ENCODE peak calls at places on chromosomes 11 and 22, in six cellular contexts. One of them, this sample, is unnamed.
A peak's percentile ranks its signal among the peaks of the same experiment; 100 is the strongest.

GRCh38 chr11:57568330-57568766 is 876 bp upstream of the UBE2L6 start:
- DNase-seq in neural progenitor cell: no peak
- DNase-seq in neuronal stem cell: peak; percentile 86
- DNase-seq in mesenchymal stem cell: peak; percentile 85
- DNase-seq in OCI-LY7: no peak
- DNase-seq in MM.1S: peak; percentile 85
- DNase-seq in this sample: peak; percentile 90

GRCh38 chr22:38345782-38346181 is 28.5 kb upstream of the CSNK1E start:
- DNase-seq in neural progenitor cell: no peak
- DNase-seq in neuronal stem cell: no peak
- DNase-seq in mesenchymal stem cell: no peak
- DNase-seq in OCI-LY7: no peak
- DNase-seq in MM.1S: no peak
- DNase-seq in this sample: no peak

GRCh38 chr11:77065878-77066228 is 918 bp upstream of the CAPN5 start:
- DNase-seq in neural progenitor cell: peak; percentile 48
- DNase-seq in neuronal stem cell: peak; percentile 17
- DNase-seq in mesenchymal stem cell: peak; percentile 80
- DNase-seq in OCI-LY7: no peak
- DNase-seq in MM.1S: no peak
- DNase-seq in this sample: no peak

GRCh38 chr11:92227954-92228935 is 3.6 kb downstream of the FAT3 start:
- DNase-seq in neural progenitor cell: peak; percentile 13
- DNase-seq in neuronal stem cell: no peak
- DNase-seq in mesenchymal stem cell: no peak
- DNase-seq in OCI-LY7: no peak
- DNase-seq in MM.1S: no peak
- DNase-seq in this sample: no peak

GRCh38 chr22:46129390-46130041 is 20.8 kb upstream of the PPARA start:
- DNase-seq in neural progenitor cell: no peak
- DNase-seq in neuronal stem cell: no peak
- DNase-seq in mesenchymal stem cell: no peak
- DNase-seq in OCI-LY7: peak; percentile 70
- DNase-seq in MM.1S: no peak
- DNase-seq in this sample: no peak

GRCh38 chr22:43526951-43527350 is 115.1 kb downstream of the MPPED1 start:
- DNase-seq in neural progenitor cell: no peak
- DNase-seq in neuronal stem cell: no peak
- DNase-seq in mesenchymal stem cell: no peak
- DNase-seq in OCI-LY7: no peak
- DNase-seq in MM.1S: no peak
- DNase-seq in this sample: no peak

GRCh38 chr11:93700830-93701229 is 39.3 kb downstream of the CEP295 start:
- DNase-seq in neural progenitor cell: no peak
- DNase-seq in neuronal stem cell: no peak
- DNase-seq in mesenchymal stem cell: no peak
- DNase-seq in OCI-LY7: no peak
- DNase-seq in MM.1S: no peak
- DNase-seq in this sample: no peak

GRCh38 chr11:69044111-69045013 is 4.4 kb upstream of the TPCN2 start:
- DNase-seq in neural progenitor cell: peak; percentile 82
- DNase-seq in neuronal stem cell: peak; percentile 43
- DNase-seq in mesenchymal stem cell: peak; percentile 84
- DNase-seq in OCI-LY7: peak; percentile 58
- DNase-seq in MM.1S: peak; percentile 51
- DNase-seq in this sample: peak; percentile 22

GRCh38 chr22:33467718-33468117 is 409.5 kb upstream of the SYN3 start:
- DNase-seq in neural progenitor cell: no peak
- DNase-seq in neuronal stem cell: no peak
- DNase-seq in mesenchymal stem cell: no peak
- DNase-seq in OCI-LY7: no peak
- DNase-seq in MM.1S: no peak
- DNase-seq in this sample: no peak

GRCh38 chr11:75191330-75191717 is 40.4 kb downstream of the SLCO2B1 start:
- DNase-seq in neural progenitor cell: peak; percentile 51
- DNase-seq in neuronal stem cell: peak; percentile 42
- DNase-seq in mesenchymal stem cell: peak; percentile 49
- DNase-seq in OCI-LY7: no peak
- DNase-seq in MM.1S: no peak
- DNase-seq in this sample: no peak

GRCh38 chr22:39994566-39995345 is at the start of gene FAM83F:
- DNase-seq in neural progenitor cell: peak; percentile 78
- DNase-seq in neuronal stem cell: no peak
- DNase-seq in mesenchymal stem cell: peak; percentile 8
- DNase-seq in OCI-LY7: no peak
- DNase-seq in MM.1S: no peak
- DNase-seq in this sample: no peak

GRCh38 chr11:114779189-114779588 is 100.9 kb downstream of the NXPE2 start:
- DNase-seq in neural progenitor cell: no peak
- DNase-seq in neuronal stem cell: no peak
- DNase-seq in mesenchymal stem cell: no peak
- DNase-seq in OCI-LY7: no peak
- DNase-seq in MM.1S: no peak
- DNase-seq in this sample: no peak

GRCh38 chr11:12535321-12535720 is 138.9 kb upstream of the TEAD1 start:
- DNase-seq in neural progenitor cell: no peak
- DNase-seq in neuronal stem cell: no peak
- DNase-seq in mesenchymal stem cell: no peak
- DNase-seq in OCI-LY7: no peak
- DNase-seq in MM.1S: no peak
- DNase-seq in this sample: no peak

GRCh38 chr22:32957093-32957835 is 100.9 kb downstream of the SYN3 start:
- DNase-seq in neural progenitor cell: no peak
- DNase-seq in neuronal stem cell: no peak
- DNase-seq in mesenchymal stem cell: no peak
- DNase-seq in OCI-LY7: no peak
- DNase-seq in MM.1S: no peak
- DNase-seq in this sample: no peak

GRCh38 chr22:24289138-24289537 is 18.5 kb downstream of the SPECC1L start:
- DNase-seq in neural progenitor cell: no peak
- DNase-seq in neuronal stem cell: no peak
- DNase-seq in mesenchymal stem cell: peak; percentile 89
- DNase-seq in OCI-LY7: no peak
- DNase-seq in MM.1S: no peak
- DNase-seq in this sample: no peak

GRCh38 chr22:29769723-29770321 is 2.7 kb downstream of the UQCR10 start:
- DNase-seq in neural progenitor cell: no peak
- DNase-seq in neuronal stem cell: no peak
- DNase-seq in mesenchymal stem cell: no peak
- DNase-seq in OCI-LY7: no peak
- DNase-seq in MM.1S: no peak
- DNase-seq in this sample: no peak

GRCh38 chr11:118151421-118151820 is 1.2 kb downstream of the SCN4B start:
- DNase-seq in neural progenitor cell: no peak
- DNase-seq in neuronal stem cell: no peak
- DNase-seq in mesenchymal stem cell: no peak
- DNase-seq in OCI-LY7: no peak
- DNase-seq in MM.1S: no peak
- DNase-seq in this sample: no peak

GRCh38 chr22:47192651-47193437 is 430.4 kb downstream of the TBC1D22A start:
- DNase-seq in neural progenitor cell: no peak
- DNase-seq in neuronal stem cell: no peak
- DNase-seq in mesenchymal stem cell: no peak
- DNase-seq in OCI-LY7: peak; percentile 55
- DNase-seq in MM.1S: no peak
- DNase-seq in this sample: peak; percentile 16

GRCh38 chr11:100338144-100338840 is 348.8 kb upstream of the ARHGAP42 start:
- DNase-seq in neural progenitor cell: no peak
- DNase-seq in neuronal stem cell: no peak
- DNase-seq in mesenchymal stem cell: no peak
- DNase-seq in OCI-LY7: no peak
- DNase-seq in MM.1S: no peak
- DNase-seq in this sample: no peak

GRCh38 chr11:1398506-1399235 is 8.9 kb downstream of the BRSK2 start:
- DNase-seq in neural progenitor cell: no peak
- DNase-seq in neuronal stem cell: no peak
- DNase-seq in mesenchymal stem cell: no peak
- DNase-seq in OCI-LY7: no peak
- DNase-seq in MM.1S: no peak
- DNase-seq in this sample: no peak

GRCh38 chr11:1399386-1400167 is 9.8 kb downstream of the BRSK2 start:
- DNase-seq in neural progenitor cell: no peak
- DNase-seq in neuronal stem cell: no peak
- DNase-seq in mesenchymal stem cell: no peak
- DNase-seq in OCI-LY7: no peak
- DNase-seq in MM.1S: no peak
- DNase-seq in this sample: no peak

GRCh38 chr11:1401656-1402221 is 12.0 kb downstream of the BRSK2 start:
- DNase-seq in neural progenitor cell: peak; percentile 93
- DNase-seq in neuronal stem cell: peak; percentile 76
- DNase-seq in mesenchymal stem cell: peak; percentile 45
- DNase-seq in OCI-LY7: peak; percentile 6
- DNase-seq in MM.1S: peak; percentile 51
- DNase-seq in this sample: peak; percentile 77

GRCh38 chr11:1401001-1401445 is 11.3 kb downstream of the BRSK2 start:
- DNase-seq in neural progenitor cell: no peak
- DNase-seq in neuronal stem cell: no peak
- DNase-seq in mesenchymal stem cell: no peak
- DNase-seq in OCI-LY7: no peak
- DNase-seq in MM.1S: no peak
- DNase-seq in this sample: no peak

GRCh38 chr11:1400168-1401000 is 10.7 kb downstream of the BRSK2 start:
- DNase-seq in neural progenitor cell: no peak
- DNase-seq in neuronal stem cell: no peak
- DNase-seq in mesenchymal stem cell: no peak
- DNase-seq in OCI-LY7: no peak
- DNase-seq in MM.1S: no peak
- DNase-seq in this sample: no peak
- H2AFZ ChIP-seq in neural progenitor cell: no peak overlapping the region
- H2AFZ ChIP-seq in neuronal stem cell: no peak overlapping the region
- H2AFZ ChIP-seq in mesenchymal stem cell: no peak overlapping the region
- H2AFZ ChIP-seq in OCI-LY7: no peak overlapping the region
- H2AFZ ChIP-seq in MM.1S: no peak overlapping the region
- H2AFZ ChIP-seq in this sample: no peak overlapping the region

DNA sequence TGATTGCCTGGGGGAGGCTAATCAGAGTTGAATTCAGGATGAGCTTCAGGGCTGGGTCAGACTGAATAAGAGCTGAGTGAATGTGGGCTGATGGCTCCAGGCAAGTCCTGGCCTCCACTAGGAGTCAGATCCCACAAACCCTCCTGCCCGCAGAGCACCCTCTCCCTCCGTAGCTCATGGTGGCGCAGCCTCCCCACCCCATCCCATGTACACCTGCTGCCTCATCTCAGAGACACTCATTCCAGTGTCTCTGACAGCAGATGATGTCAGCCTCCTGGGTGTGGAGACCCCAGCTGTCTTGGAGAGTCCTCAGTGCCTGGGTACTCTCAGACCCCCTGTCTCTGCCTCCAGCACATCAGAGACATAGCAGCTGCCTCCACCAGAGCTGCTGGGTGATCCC is 9.4 kb downstream of the IGLL5 start:
- DNase-seq in neural progenitor cell: no peak
- DNase-seq in neuronal stem cell: no peak
- DNase-seq in mesenchymal stem cell: no peak
- DNase-seq in OCI-LY7: no peak
- DNase-seq in MM.1S: peak; percentile 56
- DNase-seq in this sample: no peak
- H3K4me2 ChIP-seq in neural progenitor cell: no peak overlapping the region
- H3K4me2 ChIP-seq in neuronal stem cell: no peak overlapping the region
- H3K4me2 ChIP-seq in mesenchymal stem cell: no peak overlapping the region
- H3K4me2 ChIP-seq in OCI-LY7: peak overlapping the region; percentile 77
- H3K4me2 ChIP-seq in MM.1S: no peak overlapping the region
- H3K4me2 ChIP-seq in this sample: no peak overlapping the region

DNA sequence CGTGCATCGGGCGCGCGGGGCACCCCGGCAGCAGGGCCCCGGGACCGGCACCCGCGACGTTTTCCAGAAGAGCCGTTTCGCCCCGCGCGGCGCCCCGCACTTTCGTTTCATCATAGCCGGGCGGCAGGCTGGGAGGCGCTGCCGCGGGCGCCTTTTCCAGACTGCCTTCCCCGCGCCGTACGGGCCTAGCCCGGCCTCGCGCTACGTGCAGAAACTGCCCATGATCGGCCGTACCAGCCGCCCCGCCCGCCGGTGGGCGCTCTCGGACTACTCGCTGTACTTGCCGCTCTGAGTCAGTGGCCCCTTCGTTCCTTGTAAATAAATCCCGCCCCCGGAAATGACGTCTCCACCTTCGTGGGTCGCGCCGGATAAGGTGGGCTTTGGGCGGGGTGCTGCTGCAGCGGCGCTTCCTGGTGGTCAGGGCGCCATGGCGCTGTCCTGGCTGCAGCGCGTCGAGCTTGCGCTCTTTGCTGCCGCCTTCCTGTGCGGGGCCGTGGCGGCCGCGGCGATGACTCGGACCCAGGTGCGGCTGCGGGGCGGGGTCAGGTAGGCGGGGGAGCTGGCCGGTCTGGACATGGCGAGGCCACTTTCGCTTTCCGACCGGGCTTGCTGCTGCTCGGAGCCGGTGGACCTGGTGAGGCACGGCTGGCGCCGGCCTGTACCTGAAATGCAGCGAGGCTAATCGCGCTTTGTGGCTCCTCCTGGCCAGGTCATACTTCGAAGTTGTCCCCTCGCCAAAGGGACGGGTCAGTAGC is at the start of gene TMEM179B:
- DNase-seq in neural progenitor cell: peak; percentile 99
- DNase-seq in neuronal stem cell: peak; percentile 97
- DNase-seq in mesenchymal stem cell: peak; percentile 98
- DNase-seq in OCI-LY7: peak; percentile 99
- DNase-seq in MM.1S: peak; percentile 98
- DNase-seq in this sample: peak; percentile 98
- H2AFZ ChIP-seq in neural progenitor cell: peak within 1 kb of the TSS; percentile 40
- H2AFZ ChIP-seq in neuronal stem cell: peak within 1 kb of the TSS; percentile 87
- H2AFZ ChIP-seq in mesenchymal stem cell: peak within 1 kb of the TSS; percentile 83
- H2AFZ ChIP-seq in OCI-LY7: peak within 1 kb of the TSS; percentile 47
- H2AFZ ChIP-seq in MM.1S: peak within 1 kb of the TSS; percentile 47
- H2AFZ ChIP-seq in this sample: peak within 1 kb of the TSS; percentile 83

DNA sequence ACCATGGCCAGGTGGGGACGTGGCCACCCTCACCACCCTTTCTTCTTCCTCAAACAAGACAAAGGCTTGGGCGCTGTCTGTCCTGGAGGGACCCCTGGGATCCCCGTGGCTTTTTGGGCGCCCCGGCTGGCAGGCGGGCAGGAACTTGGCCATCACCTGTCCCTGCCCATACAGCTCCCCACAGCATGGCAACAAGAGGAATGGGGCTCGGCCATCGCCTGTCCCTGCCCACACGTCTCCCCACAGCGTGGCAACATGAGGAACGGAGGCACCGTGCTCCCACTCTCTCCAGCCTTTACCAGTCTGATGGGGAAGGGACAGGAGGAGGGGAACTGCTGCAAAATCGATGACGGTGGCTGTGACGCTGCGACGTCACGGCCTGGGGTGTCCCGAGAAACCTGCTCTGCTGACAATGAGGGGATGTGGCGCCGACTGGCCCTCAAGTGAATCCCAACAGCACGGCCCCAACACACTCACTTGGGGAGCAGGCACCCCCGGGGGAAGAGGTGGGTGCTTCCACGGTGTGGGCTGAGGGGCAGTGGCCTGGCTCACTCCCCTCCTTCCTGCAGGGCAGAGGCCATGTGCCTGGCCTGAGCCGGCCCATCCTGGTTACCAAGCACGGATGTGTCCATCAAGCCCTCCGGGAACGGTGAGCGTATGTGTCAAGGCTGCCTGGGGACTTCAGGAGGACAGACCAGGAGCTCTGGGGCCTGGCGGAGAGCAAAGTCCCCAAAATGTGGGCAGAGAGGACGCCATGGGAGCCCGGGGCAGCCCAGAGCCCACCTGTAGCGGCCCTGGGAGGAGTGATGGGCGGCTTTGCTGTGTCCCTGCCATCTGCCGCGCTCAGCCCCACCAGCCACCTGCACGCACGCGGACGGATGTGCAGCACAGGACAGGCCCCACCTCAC is 30.4 kb downstream of the TOLLIP start:
- DNase-seq in neural progenitor cell: no peak
- DNase-seq in neuronal stem cell: no peak
- DNase-seq in mesenchymal stem cell: no peak
- DNase-seq in OCI-LY7: no peak
- DNase-seq in MM.1S: no peak
- DNase-seq in this sample: no peak
- H3K4me2 ChIP-seq in neural progenitor cell: no peak overlapping the region
- H3K4me2 ChIP-seq in neuronal stem cell: no peak overlapping the region
- H3K4me2 ChIP-seq in mesenchymal stem cell: no peak overlapping the region
- H3K4me2 ChIP-seq in OCI-LY7: no peak overlapping the region
- H3K4me2 ChIP-seq in MM.1S: no peak overlapping the region
- H3K4me2 ChIP-seq in this sample: no peak overlapping the region